ENCODE peak calls at places on chromosomes 2 and 18, in four cellular contexts. H is psoas muscle, L is left cardiac atrium, Y is NT2/D1. P is an unnamed sample.

GRCh38 chr18:32683044-32683443 is 89.8 kb downstream of the KLHL14 start:
- DNase-seq in H (no peak), L (no peak), Y (no peak), P (no peak)

GRCh38 chr2:224613543-224614317 is 28.6 kb upstream of the CUL3 start:
- DNase-seq in H (no peak), L (no peak), Y (no peak), P (no peak)

GRCh38 chr2:221853297-221853696 is 281.2 kb upstream of the EPHA4 start:
- DNase-seq in H (no peak), L (no peak), Y (no peak), P (no peak)

GRCh38 chr18:24741961-24742738 is 281.7 kb downstream of the HRH4 start:
- DNase-seq in H (no peak), L (no peak), Y (no peak), P (no peak)

GRCh38 chr2:201797175-201797840 is 9.0 kb upstream of the CDK15 start:
- DNase-seq in H (no peak), L (no peak), Y (no peak), P (no peak)

GRCh38 chr2:168060956-168061750 is 186.2 kb downstream of the STK39 start:
- DNase-seq in H (no peak), L (no peak), Y (no peak), P (no peak)

GRCh38 chr2:239738159-239738558 is 287.0 kb downstream of the NDUFA10 start:
- DNase-seq in H (no peak), L (no peak), Y (no peak), P (no peak)

GRCh38 chr18:40011201-40011600 is 1943.8 kb upstream of the PIK3C3 start:
- DNase-seq in H (no peak), L (no peak), Y (no peak), P (no peak)

GRCh38 chr2:161352718-161353117 is 44.5 kb downstream of the PSMD14 start:
- DNase-seq in H (no peak), L (no peak), Y (no peak), P (no peak)

GRCh38 chr2:39356922-39357639 is 80.0 kb downstream of the MAP4K3 start:
- DNase-seq in H (no peak), L (no peak), Y (no peak), P (no peak)

GRCh38 chr2:166384774-166385173 is 9.0 kb upstream of the SCN9A start:
- DNase-seq in H (no peak), L (no peak), Y (no peak), P (no peak)

GRCh38 chr18:40347261-40347660 is 1607.8 kb upstream of the PIK3C3 start:
- DNase-seq in H (no peak), L (no peak), Y (no peak), P (no peak)

GRCh38 chr2:74010087-74010541 is 25.4 kb downstream of the TET3 start:
- DNase-seq in H (no peak), L (peak; percentile 58), Y (no peak), P (no peak)

GRCh38 chr2:114754907-114755563 is 312.6 kb downstream of the DPP10 start:
- DNase-seq in H (no peak), L (no peak), Y (no peak), P (no peak)

GRCh38 chr2:190726255-190726654 is 77.4 kb downstream of the NAB1 start:
- DNase-seq in H (no peak), L (no peak), Y (no peak), P (no peak)

GRCh38 chr18:50456285-50456684 is 81.4 kb downstream of the SKA1 start:
- DNase-seq in H (no peak), L (no peak), Y (no peak), P (no peak)

GRCh38 chr2:213451542-213452256 is 167.4 kb downstream of the SPAG16 start:
- DNase-seq in H (no peak), L (no peak), Y (no peak), P (no peak)

P was measured in activated B cell treated with CpG ODN at 0.5 μM for 24 hours.